ENCODE peak calls at places on chromosomes 3 and 15, in four cellular contexts. Y is right atrium auricular region, R is ascending aorta, O is GM23338. E is an unnamed sample. For H3K4me1, the result is how much of the 10 kb centered on the place peaks cover.

GRCh38 chr3:118666-119065 is 77.9 kb upstream of the CHL1 start:
- DNase-seq in R (no peak), Y (no peak), O (no peak), E (no peak)

GRCh38 chr3:46661776-46662766 is 31.4 kb downstream of the ALS2CL start:
- DNase-seq in Y (peak), R (no peak), O (peak), E (no peak)

GRCh38 chr3:195909645-195910498 is 1.5 kb upstream of the TNK2 start:
- DNase-seq in R (no peak), O (peak), Y (peak), E (peak)

GRCh38 chr3:2303567-2303966 is 204.9 kb downstream of the CNTN4 start:
- DNase-seq in R (no peak), Y (no peak), O (peak), E (no peak)

GRCh38 chr15:49987198-49987785 is 131.7 kb downstream of the ATP8B4 start:
- DNase-seq in Y (no peak), R (no peak), O (no peak), E (no peak)

GRCh38 chr15:100083572-100083971 is 258.2 kb downstream of the ADAMTS17 start:
- DNase-seq in O (no peak), R (peak), Y (no peak), E (no peak)

GRCh38 chr3:119084371-119085069 is 49.9 kb upstream of the IGSF11 start:
- DNase-seq in Y (no peak), R (no peak), O (no peak), E (no peak)

GRCh38 chr3:170811928-170812591 is 57.9 kb downstream of the RPL22L1 start:
- DNase-seq in Y (peak), O (peak), R (no peak), E (no peak)

GRCh38 chr15:41609123-41609522 is 50.1 kb downstream of the TYRO3 start:
- DNase-seq in R (no peak), Y (no peak), O (no peak), E (no peak)

GRCh38 chr15:39687965-39688364 is 94.7 kb downstream of the FSIP1 start:
- DNase-seq in O (no peak), R (no peak), Y (no peak), E (no peak)

GRCh38 chr3:157429703-157430102 is 6.9 kb upstream of the PTX3 start:
- DNase-seq in O (no peak), R (no peak), Y (no peak), E (no peak)

GRCh38 chr3:65588884-65589283 is 449.8 kb downstream of the MAGI1 start:
- DNase-seq in Y (no peak), O (no peak), R (no peak), E (no peak)

GRCh38 chr15:40069178-40070165 is 30.5 kb upstream of the SRP14 start:
- DNase-seq in R (peak), O (peak), Y (peak), E (no peak)

GRCh38 chr15:100234158-100235029 is 107.4 kb downstream of the ADAMTS17 start:
- DNase-seq in Y (peak), O (no peak), R (no peak), E (no peak)

GRCh38 chr3:177105623-177106022 is 91.7 kb downstream of the TBL1XR1 start:
- DNase-seq in R (no peak), O (no peak), Y (no peak), E (no peak)

GRCh38 chr15:86063328-86064180 is 16.1 kb upstream of the AGBL1 start:
- DNase-seq in O (no peak), R (no peak), Y (no peak), E (no peak)

GRCh38 chr3:81740731-81741130 is 20.7 kb downstream of the GBE1 start:
- DNase-seq in Y (no peak), R (no peak), O (no peak), E (no peak)

GRCh38 chr3:185397676-185398075 is 34.7 kb downstream of the MAP3K13 start:
- DNase-seq in R (no peak), O (no peak), Y (no peak), E (no peak)

GRCh38 chr15:88603885-88604284 is 17.3 kb upstream of the AEN start:
- DNase-seq in Y (no peak), O (peak), R (no peak), E (no peak)

GRCh38 chr3:133563186-133563591 is 10.3 kb upstream of the CDV3 start:
- DNase-seq in R (no peak), O (no peak), Y (no peak), E (no peak)

GRCh38 chr15:68478853-68479252 is 46.9 kb upstream of the ITGA11 start:
- DNase-seq in O (no peak), R (no peak), Y (no peak), E (no peak)

GRCh38 chr3:46695177-46695961 is 1.9 kb upstream of the ALS2CL start:
- DNase-seq in R (peak), Y (peak), O (peak), E (no peak)

GRCh38 chr3:138460536-138461205 is 26.3 kb downstream of the ESYT3 start:
- DNase-seq in R (no peak), Y (no peak), O (no peak), E (no peak)

GRCh38 chr3:190972840-190973270 is 110.4 kb upstream of the GMNC start:
- DNase-seq in Y (no peak), O (no peak), R (no peak), E (no peak)

GRCh38 chr15:101570238-101570637 is 80.7 kb upstream of the PCSK6 start:
- DNase-seq in R (no peak), O (no peak), Y (no peak), E (no peak)

GRCh38 chr3:46990573-46991374 is 11.3 kb downstream of the NBEAL2 start:
- DNase-seq in Y (no peak), R (peak), O (no peak), E (no peak)

GRCh38 chr15:59567369-59567768 is 44.2 kb upstream of the GCNT3 start:
- DNase-seq in Y (no peak), O (no peak), R (no peak), E (no peak)

GRCh38 chr15:82850731-82851130 is 41.3 kb downstream of the WHAMM start:
- DNase-seq in Y (peak), O (no peak), R (no peak), E (no peak)

GRCh38 chr15:31304736-31305365 is 21.8 kb upstream of the KLF13 start:
- DNase-seq in Y (peak), R (no peak), O (peak), E (no peak)

GRCh38 chr3:70737656-70738309 is 425.3 kb upstream of the MDFIC2 start:
- DNase-seq in Y (no peak), R (no peak), O (no peak), E (no peak)

GRCh38 chr15:98720577-98720976 is 72.2 kb downstream of the IGF1R start:
- DNase-seq in Y (no peak), R (no peak), O (no peak), E (no peak)

GRCh38 chr15:65910341-65910740 is 41.0 kb downstream of the RAB11A start:
- DNase-seq in O (no peak), Y (no peak), R (no peak), E (no peak)
- TF ChIP-seq CTCF in O (no peak), Y (no peak), R (no peak), E (no peak)

DNA sequence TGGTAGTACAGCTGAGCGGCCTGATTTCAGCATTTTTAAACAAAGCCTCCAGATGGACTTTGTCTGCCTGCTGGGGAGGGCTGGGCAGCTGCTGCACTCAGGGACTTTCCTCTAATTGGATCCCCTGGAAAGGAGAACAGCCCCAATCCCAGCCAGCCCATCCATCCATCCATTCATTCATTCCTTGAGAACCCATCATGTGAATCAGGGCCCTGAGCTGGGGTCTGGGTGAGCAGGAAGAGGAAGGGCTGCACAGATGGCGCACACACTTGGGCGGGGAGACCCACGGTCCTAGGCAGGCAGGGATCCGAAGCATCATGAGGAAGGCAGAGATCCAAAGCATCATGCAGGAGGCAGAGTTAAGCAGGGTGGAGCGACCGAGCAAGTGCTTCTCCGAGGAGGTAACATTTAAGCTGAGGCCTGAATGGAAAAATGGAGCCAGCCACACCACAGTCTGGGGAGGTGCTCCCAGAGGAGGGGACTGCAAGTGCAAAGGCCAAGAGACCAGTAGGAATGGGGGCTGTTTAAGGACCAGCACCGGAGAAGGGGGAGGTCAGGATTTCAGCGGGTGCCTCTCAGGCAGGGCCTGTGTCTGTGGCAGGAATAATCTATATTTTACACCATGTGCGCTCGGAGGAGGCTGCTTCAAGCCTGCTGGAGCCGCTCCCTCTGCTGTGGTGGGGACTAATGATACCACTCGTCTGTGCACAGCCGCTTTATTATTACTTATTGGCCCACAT is 45.6 kb downstream of the TPRA1 start:
- DNase-seq in R (no peak), O (no peak), Y (no peak), E (no peak)
- H3K4me1 ChIP-seq in R (under half), O (under half), Y (under half), E (under half)

GRCh38 chr3:5160926-5161858 is 26.3 kb upstream of the EDEM1 start:
- DNase-seq in O (peak), R (no peak), Y (no peak), E (no peak)
- H3K4me3 ChIP-seq in O (no peak), R (no peak), Y (no peak), E (no peak)

DNA sequence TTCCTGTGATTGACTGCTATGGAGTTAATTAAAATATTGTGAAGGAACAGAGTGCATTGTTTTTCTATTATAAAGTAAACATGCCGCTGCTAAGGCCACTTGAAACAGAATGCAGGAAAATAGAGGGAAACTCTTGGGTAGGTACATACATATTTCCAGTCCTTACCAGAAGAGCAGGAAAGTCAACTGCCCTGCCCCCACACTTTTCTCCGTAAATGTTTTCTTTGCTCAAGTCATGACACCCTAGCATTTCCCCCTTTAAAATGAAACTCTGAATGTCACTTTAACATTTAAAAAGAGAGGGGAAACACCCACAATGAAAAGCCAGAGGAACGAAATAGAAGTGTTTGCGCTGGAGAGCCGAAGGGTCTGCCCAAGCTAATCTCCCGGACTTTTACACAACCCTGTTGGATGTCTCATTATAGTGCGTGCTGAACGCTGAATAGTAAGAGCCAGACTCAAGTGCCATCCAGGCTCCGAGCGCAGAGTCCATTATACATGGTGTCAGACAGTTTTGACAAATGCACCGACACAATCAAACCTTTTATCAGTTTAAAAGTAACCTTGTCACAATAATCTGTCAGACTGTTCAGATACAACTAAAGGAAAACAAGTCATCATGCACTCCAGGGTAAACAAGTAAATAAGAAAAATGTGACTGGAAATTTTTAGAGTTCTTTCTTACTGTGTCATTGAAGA is 159.6 kb downstream of the RBMS3 start:
- DNase-seq in O (peak), Y (no peak), R (no peak), E (no peak)
- TF ChIP-seq CTCF in O (no peak), Y (no peak), R (no peak), E (no peak)

GRCh38 chr15:26806161-26806560 is 33.3 kb upstream of the GABRB3 start:
- DNase-seq in R (no peak), O (no peak), Y (no peak), E (no peak)
- H3K4me1 ChIP-seq in R (under half), O (under half), Y (under half), E (under half)

DNA sequence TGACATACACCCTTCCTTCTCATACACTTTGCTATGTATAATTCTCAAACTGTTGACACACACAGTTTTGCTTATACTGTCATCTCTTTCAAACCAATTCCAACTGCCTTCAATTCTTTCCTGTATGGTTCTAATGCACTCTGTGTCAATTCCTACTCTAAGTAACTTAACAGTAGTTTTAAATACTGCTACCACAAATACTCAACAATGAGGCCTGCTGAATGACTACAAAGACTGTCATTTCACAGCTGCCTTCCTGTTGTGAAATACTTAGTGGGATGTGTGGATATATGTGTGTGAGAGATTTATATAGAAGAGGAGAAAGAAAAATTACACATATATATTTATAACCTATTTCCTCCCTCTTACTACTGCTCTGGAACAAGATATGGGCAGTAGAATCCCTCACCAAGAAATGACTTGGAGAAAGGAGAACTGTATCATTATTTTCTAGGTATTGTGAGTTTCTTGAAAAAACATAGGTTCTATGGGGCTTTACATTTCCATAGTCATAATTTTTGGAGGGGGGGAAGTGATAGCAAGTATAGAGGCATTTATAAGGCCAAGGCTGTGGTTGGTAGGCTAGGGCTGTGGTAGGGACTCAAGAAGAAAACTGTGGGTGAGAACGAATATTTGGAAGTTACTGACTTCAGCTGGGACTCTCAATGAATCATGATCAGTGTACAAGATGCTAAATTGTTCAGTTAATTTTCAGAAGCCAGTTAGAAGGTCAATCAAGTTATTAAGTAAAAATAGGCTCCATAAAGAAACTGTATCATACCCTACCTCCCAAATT is 88.7 kb downstream of the ANKRD28 start:
- DNase-seq in R (no peak), Y (no peak), O (no peak), E (no peak)
- H3K4me3 ChIP-seq in R (no peak), Y (no peak), O (no peak), E (no peak)

GRCh38 chr3:15292765-15293522 is 39.4 kb downstream of the SH3BP5 start:
- DNase-seq in Y (peak), O (no peak), R (peak), E (no peak)

GRCh38 chr3:15298504-15298903 is 33.9 kb downstream of the SH3BP5 start:
- DNase-seq in O (no peak), Y (no peak), R (no peak), E (no peak)

GRCh38 chr3:15297592-15298350 is 34.6 kb downstream of the SH3BP5 start:
- DNase-seq in Y (no peak), O (no peak), R (no peak), E (no peak)

GRCh38 chr3:15294914-15295313 is 37.5 kb downstream of the SH3BP5 start:
- DNase-seq in O (no peak), Y (no peak), R (no peak), E (no peak)

GRCh38 chr3:15295506-15295905 is 36.9 kb downstream of the SH3BP5 start:
- DNase-seq in Y (peak), R (no peak), O (no peak), E (no peak)
- TF ChIP-seq CTCF in Y (no peak), R (no peak), O (no peak), E (no peak)

GRCh38 chr15:77018796-77019475 is 24.0 kb downstream of the PSTPIP1 start:
- DNase-seq in Y (no peak), R (no peak), O (no peak), E (no peak)
- H3K4me1 ChIP-seq in Y (under half), R (under half), O (under half), E (under half)